ENCODE peak calls at places on chromosomes 13 and 19, in nine cellular contexts. V is thoracic aorta; J is HL-60; F is esophagus squamous epithelium; M is osteoblast; I is astrocyte of the cerebellum; S is CD4-positive, alpha-beta T cell; X is choroid plexus epithelial cell; R is glutamatergic neuron. O is an unnamed sample.
A peak's percentile ranks its signal among the peaks of the same experiment; 100 is the strongest.

GRCh38 chr13:111122631-111123030 is 7.5 kb downstream of the ARHGEF7 start:
- DNase-seq in V (no peak), J (no peak), F (no peak), M (no peak), I (no peak), S (no peak), X (no peak), R (no peak), O (no peak)

GRCh38 chr19:10238172-10238783 is 7.1 kb upstream of the S1PR2 start:
- DNase-seq in V (no peak), J (no peak), F (no peak), M (peak; percentile 94), I (no peak), S (no peak), X (peak; percentile 50), R (no peak), O (no peak)

GRCh38 chr19:29483944-29484581 is 41.7 kb upstream of the VSTM2B start:
- DNase-seq in V (no peak), J (no peak), F (no peak), M (no peak), I (no peak), S (no peak), X (no peak), R (no peak), O (no peak)

GRCh38 chr13:108508263-108508662 is 121.1 kb upstream of the MYO16 start:
- DNase-seq in V (no peak), J (no peak), F (no peak), M (no peak), I (peak; percentile 42), S (no peak), X (peak; percentile 80), R (no peak), O (peak; percentile 25)

GRCh38 chr13:46575843-46576242 is 22.9 kb downstream of the LRCH1 start:
- DNase-seq in V (no peak), J (no peak), F (no peak), M (no peak), I (peak; percentile 86), S (no peak), X (peak; percentile 62), R (no peak), O (no peak)

GRCh38 chr19:33302175-33302973 is at the start of gene CEBPA:
- DNase-seq in V (no peak), J (peak; percentile 94), F (no peak), M (peak; percentile 99), I (no peak), S (peak; percentile 19), X (peak; percentile 75), R (peak; percentile 87), O (peak; percentile 85)

GRCh38 chr13:92390217-92390616 is 836.4 kb upstream of the GPC6 start:
- DNase-seq in V (no peak), J (no peak), F (no peak), M (no peak), I (no peak), S (no peak), X (no peak), R (no peak), O (no peak)

GRCh38 chr13:41613984-41614581 is 156.7 kb downstream of the RGCC start:
- DNase-seq in V (no peak), J (no peak), F (no peak), M (peak; percentile 58), I (peak; percentile 92), S (no peak), X (peak; percentile 93), R (no peak), O (peak; percentile 57)

GRCh38 chr19:19643158-19644053 is at the start of gene GMIP:
- DNase-seq in V (no peak), J (peak; percentile 83), F (peak; percentile 64), M (peak; percentile 99), I (no peak), S (peak; percentile 84), X (peak; percentile 49), R (peak; percentile 90), O (peak; percentile 83)

GRCh38 chr13:110425444-110425780 is 118.3 kb downstream of the COL4A2 start:
- DNase-seq in V (no peak), J (no peak), F (no peak), M (no peak), I (no peak), S (no peak), X (peak; percentile 95), R (no peak), O (no peak)

GRCh38 chr13:104984296-104984818 is 1551.1 kb downstream of the EFNB2 start:
- DNase-seq in V (no peak), J (peak; percentile 22), F (no peak), M (no peak), I (peak; percentile 84), S (no peak), X (peak; percentile 87), R (no peak), O (no peak)

GRCh38 chr13:24218977-24219376 is 58.5 kb downstream of the SPATA13 start:
- DNase-seq in V (no peak), J (no peak), F (no peak), M (no peak), I (no peak), S (no peak), X (peak; percentile 41), R (no peak), O (no peak)

GRCh38 chr19:47324502-47324901 is 7.5 kb upstream of the C5AR2 start:
- DNase-seq in V (no peak), J (peak; percentile 86), F (no peak), M (no peak), I (no peak), S (no peak), X (no peak), R (no peak), O (no peak)

GRCh38 chr13:34020388-34020787 is 202.4 kb downstream of the RFC3 start:
- DNase-seq in V (no peak), J (no peak), F (no peak), M (no peak), I (no peak), S (no peak), X (no peak), R (no peak), O (no peak)

GRCh38 chr19:4371209-4371897 is 28.0 kb downstream of the MPND start:
- DNase-seq in V (no peak), J (no peak), F (no peak), M (peak; percentile 86), I (no peak), S (no peak), X (no peak), R (no peak), O (no peak)

DNA sequence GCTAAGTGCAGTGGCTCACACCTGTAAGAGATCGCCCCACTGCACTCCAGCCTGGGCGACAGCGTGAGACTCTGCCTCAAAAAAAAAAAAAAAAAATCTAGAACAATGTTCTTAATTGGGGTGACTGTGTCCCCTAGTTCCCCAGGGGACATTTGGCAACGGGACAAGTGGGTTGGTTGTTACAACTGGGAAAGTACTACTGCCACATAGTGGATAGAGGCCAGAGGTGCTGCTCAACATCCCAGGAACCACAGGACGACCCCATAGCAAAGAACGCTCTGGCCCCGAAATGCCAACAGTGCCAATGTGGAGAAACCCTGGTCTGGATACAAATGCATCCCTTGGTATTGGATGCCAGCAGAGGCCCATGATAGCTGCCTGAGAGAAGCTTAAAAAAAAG is 11.8 kb downstream of the NLRP12 start:
- DNase-seq in V (no peak), J (no peak), F (no peak), M (no peak), I (no peak), S (no peak), X (no peak), R (no peak), O (no peak)
- TF ChIP-seq CTCF in V (no peak), J (peak; percentile 19), F (no peak), M (peak; percentile 31), I (peak; percentile 29), S (no peak), X (peak; percentile 33), R (no peak), O (no peak)

GRCh38 chr19:547117-547516 is 3.3 kb downstream of the GZMM start:
- DNase-seq in V (no peak), J (no peak), F (no peak), M (no peak), I (no peak), S (no peak), X (no peak), R (no peak), O (no peak)

GRCh38 chr19:543912-544608 is at the start of gene GZMM:
- DNase-seq in V (no peak), J (no peak), F (no peak), M (peak; percentile 88), I (no peak), S (peak; percentile 66), X (no peak), R (no peak), O (no peak)

GRCh38 chr19:542173-542866 is 1.5 kb upstream of the GZMM start:
- DNase-seq in V (no peak), J (no peak), F (no peak), M (peak; percentile 70), I (no peak), S (no peak), X (no peak), R (no peak), O (no peak)

GRCh38 chr19:548841-549830 is 5.3 kb downstream of the GZMM start:
- DNase-seq in V (no peak), J (no peak), F (no peak), M (peak; percentile 89), I (no peak), S (no peak), X (no peak), R (no peak), O (no peak)

GRCh38 chr19:547836-548720 is 4.2 kb downstream of the GZMM start:
- DNase-seq in V (no peak), J (no peak), F (no peak), M (no peak), I (no peak), S (no peak), X (no peak), R (no peak), O (no peak)
- TF ChIP-seq CTCF in V (no peak), J (no peak), F (no peak), M (no peak), I (no peak), S (no peak), X (no peak), R (no peak), O (no peak)

GRCh38 chr19:383922-384800 is 24.8 kb downstream of the C2CD4C start:
- DNase-seq in V (no peak), J (no peak), F (no peak), M (peak; percentile 86), I (no peak), S (no peak), X (peak; percentile 17), R (peak; percentile 62), O (peak; percentile 71)
- TF ChIP-seq CTCF in V (peak; percentile 47), J (no peak), F (peak; percentile 39), M (peak; percentile 33), I (peak; percentile 21), S (no peak), X (peak; percentile 57), R (peak; percentile 76), O (peak; percentile 79)

GRCh38 chr13:58907347-58907746 is 1256.4 kb downstream of the DIAPH3 start:
- DNase-seq in V (no peak), J (no peak), F (no peak), M (no peak), I (no peak), S (no peak), X (peak; percentile 47), R (no peak), O (no peak)
- TF ChIP-seq CTCF in V (no peak), J (no peak), F (no peak), M (no peak), I (peak; percentile 9), S (no peak), X (peak; percentile 46), R (no peak), O (no peak)